ENCODE peak calls at places on chromosome 19, in four cellular contexts. One of them, this sample, is unnamed.

GRCh38 chr19:28710278-28710677 is 502.7 kb downstream of the UQCRFS1 start:
- DNase-seq in nephron progenitor cell: peak; percentile 21
- DNase-seq in stimulated activated CD8-positive, alpha-beta memory T cell treated with anti-CD3 and anti-CD28 coated beads, Interleukin-4, amount 100 ng/mL, for 1 hour: no peak
- DNase-seq in GM04504: peak; percentile 45
- DNase-seq in this sample: peak; percentile 73

GRCh38 chr19:54530866-54531265 is 28.2 kb downstream of the LAIR2 start:
- DNase-seq in nephron progenitor cell: no peak
- DNase-seq in stimulated activated CD8-positive, alpha-beta memory T cell treated with anti-CD3 and anti-CD28 coated beads, Interleukin-4, amount 100 ng/mL, for 1 hour: no peak
- DNase-seq in GM04504: no peak
- DNase-seq in this sample: no peak

GRCh38 chr19:3186377-3186688 is 603 bp downstream of the NCLN start:
- DNase-seq in nephron progenitor cell: peak; percentile 44
- DNase-seq in stimulated activated CD8-positive, alpha-beta memory T cell treated with anti-CD3 and anti-CD28 coated beads, Interleukin-4, amount 100 ng/mL, for 1 hour: no peak
- DNase-seq in GM04504: no peak
- DNase-seq in this sample: no peak

GRCh38 chr19:30172643-30173242 is 199.4 kb upstream of the ZNF536 start:
- DNase-seq in nephron progenitor cell: no peak
- DNase-seq in stimulated activated CD8-positive, alpha-beta memory T cell treated with anti-CD3 and anti-CD28 coated beads, Interleukin-4, amount 100 ng/mL, for 1 hour: no peak
- DNase-seq in GM04504: no peak
- DNase-seq in this sample: no peak

GRCh38 chr19:44848036-44848804 is 2.1 kb downstream of the NECTIN2 start:
- DNase-seq in nephron progenitor cell: peak; percentile 52
- DNase-seq in stimulated activated CD8-positive, alpha-beta memory T cell treated with anti-CD3 and anti-CD28 coated beads, Interleukin-4, amount 100 ng/mL, for 1 hour: no peak
- DNase-seq in GM04504: no peak
- DNase-seq in this sample: no peak

GRCh38 chr19:366205-366783 is 21.7 kb upstream of the MIER2 start:
- DNase-seq in nephron progenitor cell: no peak
- DNase-seq in stimulated activated CD8-positive, alpha-beta memory T cell treated with anti-CD3 and anti-CD28 coated beads, Interleukin-4, amount 100 ng/mL, for 1 hour: no peak
- DNase-seq in GM04504: no peak
- DNase-seq in this sample: no peak

GRCh38 chr19:55460670-55461258 is 678 bp downstream of the ISOC2 start:
- DNase-seq in nephron progenitor cell: peak; percentile 89
- DNase-seq in stimulated activated CD8-positive, alpha-beta memory T cell treated with anti-CD3 and anti-CD28 coated beads, Interleukin-4, amount 100 ng/mL, for 1 hour: no peak
- DNase-seq in GM04504: peak; percentile 71
- DNase-seq in this sample: no peak

GRCh38 chr19:12648088-12648487 is 18.5 kb downstream of the MAN2B1 start:
- DNase-seq in nephron progenitor cell: no peak
- DNase-seq in stimulated activated CD8-positive, alpha-beta memory T cell treated with anti-CD3 and anti-CD28 coated beads, Interleukin-4, amount 100 ng/mL, for 1 hour: no peak
- DNase-seq in GM04504: no peak
- DNase-seq in this sample: no peak

GRCh38 chr19:8684001-8684902 is 14.3 kb downstream of the ACTL9 start:
- DNase-seq in nephron progenitor cell: no peak
- DNase-seq in stimulated activated CD8-positive, alpha-beta memory T cell treated with anti-CD3 and anti-CD28 coated beads, Interleukin-4, amount 100 ng/mL, for 1 hour: no peak
- DNase-seq in GM04504: no peak
- DNase-seq in this sample: no peak

GRCh38 chr19:41341669-41342490 is 11.8 kb downstream of the TGFB1 start:
- DNase-seq in nephron progenitor cell: no peak
- DNase-seq in stimulated activated CD8-positive, alpha-beta memory T cell treated with anti-CD3 and anti-CD28 coated beads, Interleukin-4, amount 100 ng/mL, for 1 hour: no peak
- DNase-seq in GM04504: no peak
- DNase-seq in this sample: no peak

GRCh38 chr19:9869008-9869617 is 34.0 kb downstream of the PIN1 start:
- DNase-seq in nephron progenitor cell: no peak
- DNase-seq in stimulated activated CD8-positive, alpha-beta memory T cell treated with anti-CD3 and anti-CD28 coated beads, Interleukin-4, amount 100 ng/mL, for 1 hour: no peak
- DNase-seq in GM04504: no peak
- DNase-seq in this sample: no peak

GRCh38 chr19:55149078-55150003 is at the start of gene TNNT1:
- DNase-seq in nephron progenitor cell: peak; percentile 56
- DNase-seq in stimulated activated CD8-positive, alpha-beta memory T cell treated with anti-CD3 and anti-CD28 coated beads, Interleukin-4, amount 100 ng/mL, for 1 hour: no peak
- DNase-seq in GM04504: no peak
- DNase-seq in this sample: no peak

GRCh38 chr19:16146112-16146511 is 2.6 kb downstream of the HSH2D start:
- DNase-seq in nephron progenitor cell: no peak
- DNase-seq in stimulated activated CD8-positive, alpha-beta memory T cell treated with anti-CD3 and anti-CD28 coated beads, Interleukin-4, amount 100 ng/mL, for 1 hour: no peak
- DNase-seq in GM04504: no peak
- DNase-seq in this sample: no peak

GRCh38 chr19:2726160-2726855 is 5.1 kb upstream of the DIRAS1 start:
- DNase-seq in nephron progenitor cell: no peak
- DNase-seq in stimulated activated CD8-positive, alpha-beta memory T cell treated with anti-CD3 and anti-CD28 coated beads, Interleukin-4, amount 100 ng/mL, for 1 hour: no peak
- DNase-seq in GM04504: no peak
- DNase-seq in this sample: no peak

GRCh38 chr19:29841559-29842367 is 30.0 kb downstream of the CCNE1 start:
- DNase-seq in nephron progenitor cell: peak; percentile 20
- DNase-seq in stimulated activated CD8-positive, alpha-beta memory T cell treated with anti-CD3 and anti-CD28 coated beads, Interleukin-4, amount 100 ng/mL, for 1 hour: no peak
- DNase-seq in GM04504: no peak
- DNase-seq in this sample: peak; percentile 51

GRCh38 chr19:31232220-31232619 is 117.0 kb downstream of the TSHZ3 start:
- DNase-seq in nephron progenitor cell: no peak
- DNase-seq in stimulated activated CD8-positive, alpha-beta memory T cell treated with anti-CD3 and anti-CD28 coated beads, Interleukin-4, amount 100 ng/mL, for 1 hour: no peak
- DNase-seq in GM04504: no peak
- DNase-seq in this sample: no peak

GRCh38 chr19:18479964-18480723 is 41.7 kb downstream of the ELL start:
- DNase-seq in nephron progenitor cell: no peak
- DNase-seq in stimulated activated CD8-positive, alpha-beta memory T cell treated with anti-CD3 and anti-CD28 coated beads, Interleukin-4, amount 100 ng/mL, for 1 hour: no peak
- DNase-seq in GM04504: peak; percentile 79
- DNase-seq in this sample: no peak

GRCh38 chr19:41133260-41133659 is 19.0 kb downstream of the CYP2F1 start:
- DNase-seq in nephron progenitor cell: no peak
- DNase-seq in stimulated activated CD8-positive, alpha-beta memory T cell treated with anti-CD3 and anti-CD28 coated beads, Interleukin-4, amount 100 ng/mL, for 1 hour: no peak
- DNase-seq in GM04504: no peak
- DNase-seq in this sample: no peak

This sample was measured in SW 1271.